ENCODE peak calls at places on chromosome 19, in five cellular contexts. O is HS-5, N is hepatic stellate cell, L is epithelial cell of prostate, M is Kasumi-1. S is an unnamed sample.

GRCh38 chr19:5547881-5548280 is 19.9 kb downstream of the TINCR start:
- DNase-seq in O (no peak), N (peak), L (no peak), M (peak), S (no peak)

GRCh38 chr19:45159971-45160324 is 834 bp downstream of the NKPD1 start:
- DNase-seq in O (no peak), N (no peak), L (no peak), M (no peak), S (no peak)

GRCh38 chr19:23116802-23117571 is at the start of gene ZNF730:
- DNase-seq in O (peak), N (peak), L (peak), M (peak), S (peak)

GRCh38 chr19:51365211-51366049 is 758 bp downstream of the ETFB start:
- DNase-seq in O (peak), N (peak), L (no peak), M (peak), S (no peak)

GRCh38 chr19:45768644-45769053 is 403 bp downstream of the SIX5 start:
- DNase-seq in O (no peak), N (peak), L (no peak), M (peak), S (peak)

GRCh38 chr19:10315335-10316214 is at the start of gene FDX2:
- DNase-seq in O (peak), N (peak), L (no peak), M (peak), S (peak)

GRCh38 chr19:38739440-38740251 is 4.6 kb downstream of the CAPN12 start:
- DNase-seq in O (no peak), N (no peak), L (no peak), M (no peak), S (no peak)

GRCh38 chr19:16676101-16676798 is 15.3 kb downstream of the TMEM38A start:
- DNase-seq in O (no peak), N (no peak), L (no peak), M (no peak), S (no peak)

GRCh38 chr19:38676023-38676877 is 28.8 kb downstream of the ACTN4 start:
- DNase-seq in O (no peak), N (peak), L (no peak), M (peak), S (no peak)